ENCODE peak calls at places on chromosomes 7 and 10, in eight cellular contexts. J is HCEC 1CT; Z is NCI-H2227 treated with DMSO at 0.1 percent for 48 hours; F is NB4; E is activated naive CD8-positive, alpha-beta T cell treated with anti-CD3 and anti-CD28 coated beads, Interleukin-2, amount 50 U/mL, for 24 hours; P is activated CD4-positive, alpha-beta T cell treated with anti-CD3 and anti-CD28 coated beads, Interleukin-2, amount 50 U/mL, for 24 hours; V is stimulated activated CD8-positive, alpha-beta memory T cell treated with anti-CD3 and anti-CD28 coated beads, Interleukin-2, amount 100 ng/mL, for 48 hours; U is activated gamma-delta T cell treated with Interleukin-2 at 50 U/mL for 16 hours. H is an unnamed sample.

GRCh38 chr10:62582804-62583208 is 208.6 kb downstream of the ZNF365 start:
- DNase-seq in J (peak; percentile 99), Z (no peak), F (no peak), E (no peak), P (no peak), V (no peak), U (no peak), H (no peak)

GRCh38 chr7:6179620-6180343 is 92.6 kb downstream of the CYTH3 start:
- DNase-seq in J (no peak), Z (no peak), F (no peak), E (no peak), P (no peak), V (no peak), U (no peak), H (no peak)

GRCh38 chr7:117075934-117076333 is 122.6 kb downstream of the ST7 start:
- DNase-seq in J (no peak), Z (no peak), F (no peak), E (no peak), P (no peak), V (no peak), U (no peak), H (no peak)

GRCh38 chr7:48251766-48252165 is 80.5 kb downstream of the ABCA13 start:
- DNase-seq in J (no peak), Z (no peak), F (no peak), E (no peak), P (no peak), V (no peak), U (no peak), H (no peak)

GRCh38 chr7:29113384-29114102 is 32.8 kb downstream of the CPVL start:
- DNase-seq in J (no peak), Z (no peak), F (peak; percentile 70), E (no peak), P (no peak), V (no peak), U (no peak), H (peak; percentile 41)

GRCh38 chr7:55538538-55538937 is 33.8 kb downstream of the VOPP1 start:
- DNase-seq in J (peak; percentile 95), Z (no peak), F (no peak), E (no peak), P (no peak), V (no peak), U (no peak), H (no peak)

GRCh38 chr10:22022257-22023051 is 18.9 kb upstream of the DNAJC1 start:
- DNase-seq in J (no peak), Z (no peak), F (peak; percentile 8), E (peak; percentile 32), P (peak; percentile 34), V (no peak), U (peak; percentile 13), H (peak; percentile 55)

GRCh38 chr10:43872644-43873043 is 224.0 kb upstream of the ZNF32 start:
- DNase-seq in J (no peak), Z (no peak), F (no peak), E (no peak), P (no peak), V (no peak), U (no peak), H (no peak)

GRCh38 chr10:113960617-113961260 is 82.9 kb upstream of the ADRB1 start:
- DNase-seq in J (no peak), Z (no peak), F (peak; percentile 66), E (no peak), P (no peak), V (no peak), U (peak; percentile 20), H (no peak)

GRCh38 chr10:117647306-117647705 is 104.8 kb downstream of the EMX2 start:
- DNase-seq in J (no peak), Z (no peak), F (no peak), E (no peak), P (no peak), V (no peak), U (no peak), H (no peak)

GRCh38 chr7:141359740-141360413 is 191.3 kb upstream of the AGK start:
- DNase-seq in J (no peak), Z (no peak), F (no peak), E (no peak), P (no peak), V (no peak), U (no peak), H (no peak)

GRCh38 chr7:125136755-125137547 is 207.3 kb upstream of the POT1 start:
- DNase-seq in J (peak; percentile 61), Z (no peak), F (no peak), E (no peak), P (no peak), V (no peak), U (no peak), H (no peak)

GRCh38 chr7:8564296-8564695 is 130.9 kb downstream of the NXPH1 start:
- DNase-seq in J (no peak), Z (peak; percentile 41), F (no peak), E (no peak), P (no peak), V (no peak), U (no peak), H (no peak)

GRCh38 chr7:74320645-74321178 is 31.5 kb downstream of the CLIP2 start:
- DNase-seq in J (no peak), Z (no peak), F (peak; percentile 62), E (no peak), P (no peak), V (no peak), U (no peak), H (peak; percentile 79)

GRCh38 chr10:70742537-70743429 is 42.4 kb downstream of the TBATA start:
- DNase-seq in J (peak; percentile 56), Z (no peak), F (peak; percentile 35), E (no peak), P (no peak), V (no peak), U (no peak), H (peak; percentile 97)